ENCODE peak calls at places on chromosomes 12 and 14, in four cellular contexts. Y is colonic mucosa, B is Panc1, W is RWPE2. U is an unnamed sample.
A peak's percentile ranks its signal among the peaks of the same experiment; 100 is the strongest.

GRCh38 chr12:2876431-2877046 is 435 bp downstream of the FOXM1 start:
- DNase-seq in W (no peak), Y (no peak), B (no peak), U (no peak)

GRCh38 chr12:58815235-58815634 is 105.1 kb downstream of the LRIG3 start:
- DNase-seq in B (no peak), W (no peak), Y (no peak), U (no peak)

GRCh38 chr12:42730286-42730685 is 140.7 kb upstream of the PRICKLE1 start:
- DNase-seq in B (no peak), Y (no peak), W (no peak), U (no peak)

GRCh38 chr12:3225154-3225795 is 148.1 kb downstream of the TSPAN9 start:
- DNase-seq in W (peak; percentile 71), Y (no peak), B (no peak), U (no peak)

GRCh38 chr12:26963413-26963812 is 25.1 kb downstream of the FGFR1OP2 start:
- DNase-seq in W (no peak), Y (no peak), B (no peak), U (no peak)

GRCh38 chr12:46965137-46965536 is 114.3 kb upstream of the PCED1B start:
- DNase-seq in W (no peak), B (no peak), Y (no peak), U (no peak)

GRCh38 chr12:97924122-97924521 is 461.5 kb downstream of the RMST start:
- DNase-seq in Y (no peak), W (no peak), B (no peak), U (no peak)

GRCh38 chr14:21300892-21301291 is 21.0 kb downstream of the RPGRIP1 start:
- DNase-seq in Y (no peak), B (no peak), W (no peak), U (peak; percentile 66)

GRCh38 chr12:109605599-109606228 is 32.1 kb downstream of the MVK start:
- DNase-seq in B (no peak), Y (no peak), W (no peak), U (no peak)

GRCh38 chr12:22974865-22975264 is 349.9 kb downstream of the ETNK1 start:
- DNase-seq in B (no peak), Y (no peak), W (no peak), U (no peak)

GRCh38 chr14:89422181-89422951 is 5.3 kb upstream of the FOXN3 start:
- DNase-seq in W (no peak), Y (peak; percentile 84), B (no peak), U (no peak)

GRCh38 chr12:105109465-105110212 is 2.1 kb downstream of the WASHC4 start:
- DNase-seq in W (no peak), Y (no peak), B (no peak), U (peak; percentile 66)

GRCh38 chr14:90288646-90289355 is 32.4 kb downstream of the PSMC1 start:
- DNase-seq in W (no peak), Y (no peak), B (no peak), U (no peak)

DNA sequence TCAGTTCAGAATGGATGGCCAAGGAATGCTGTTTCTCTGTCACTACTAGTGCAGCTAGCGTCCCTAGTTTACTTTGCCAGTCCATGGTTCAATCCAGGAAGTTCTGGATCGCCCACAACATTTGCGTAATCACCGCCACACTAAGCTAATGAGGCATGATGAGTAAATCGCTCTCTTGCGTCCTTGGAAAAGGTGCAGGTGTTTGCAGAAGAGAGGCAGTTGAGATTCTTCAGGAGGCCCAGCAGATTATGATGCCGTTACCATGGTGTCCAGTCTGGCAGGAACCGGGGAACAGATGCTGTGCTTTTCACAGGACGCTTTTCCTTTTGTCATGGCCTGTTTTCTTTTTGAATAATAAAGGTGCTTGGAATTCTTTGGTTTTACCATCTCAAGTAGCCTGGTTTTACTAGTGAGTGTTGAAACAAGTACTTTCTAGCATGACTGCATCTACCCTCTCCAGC is 9.0 kb downstream of the TPH2 start:
- DNase-seq in W (no peak), B (no peak), Y (no peak), U (no peak)
- TF ChIP-seq CTCF in W (no peak), B (no peak), Y (no peak), U (no peak)

GRCh38 chr12:124497039-124497438 is 70.4 kb downstream of the NCOR2 start:
- DNase-seq in B (no peak), Y (no peak), W (no peak), U (no peak)
- H3K4me1 ChIP-seq in B (peaks cover 67% of the 10 kb centered on the region), Y (peaks cover 7% of the 10 kb centered on the region), W (peaks cover 45% of the 10 kb centered on the region), U (peaks cover 30% of the 10 kb centered on the region)

GRCh38 chr12:53383258-53383657 is 3.3 kb downstream of the SP1 start:
- DNase-seq in B (no peak), W (no peak), Y (no peak), U (no peak)

GRCh38 chr12:53380104-53380796 is at the start of gene SP1:
- DNase-seq in Y (peak; percentile 92), B (no peak), W (peak; percentile 89), U (peak; percentile 99)

GRCh38 chr12:53380797-53381738 is 1.1 kb downstream of the SP1 start:
- DNase-seq in B (no peak), W (no peak), Y (no peak), U (peak; percentile 52)

GRCh38 chr12:53379389-53380103 is 430 bp upstream of the SP1 start:
- DNase-seq in Y (peak; percentile 100), W (peak; percentile 98), B (peak; percentile 100), U (peak; percentile 99)

GRCh38 chr12:53381739-53382630 is 2.0 kb downstream of the SP1 start:
- DNase-seq in W (peak; percentile 77), Y (peak; percentile 68), B (no peak), U (peak; percentile 54)
- TF ChIP-seq CTCF in W (peak; percentile 68), Y (peak; percentile 37), B (no peak), U (no peak)

GRCh38 chr12:79537675-79538074 is 153.1 kb downstream of the PAWR start:
- DNase-seq in W (no peak), B (no peak), Y (no peak), U (no peak)
- H3K4me1 ChIP-seq in W (no peaks in the 10 kb centered on the region), B (no peaks in the 10 kb centered on the region), Y (no peaks in the 10 kb centered on the region), U (no peaks in the 10 kb centered on the region)

GRCh38 chr12:56657416-56658379 is 11.9 kb upstream of the ATP5F1B start:
- DNase-seq in Y (no peak), B (no peak), W (no peak), U (no peak)
- TF ChIP-seq CTCF in Y (no peak), B (no peak), W (no peak), U (no peak)

GRCh38 chr14:82766128-82766527 is 1232.5 kb upstream of the SEL1L start:
- DNase-seq in B (no peak), Y (no peak), W (no peak), U (no peak)
- H3K4me1 ChIP-seq in B (no peaks in the 10 kb centered on the region), Y (no peaks in the 10 kb centered on the region), W (no peaks in the 10 kb centered on the region), U (no peaks in the 10 kb centered on the region)

GRCh38 chr12:41269056-41269455 is 80.9 kb downstream of the PDZRN4 start:
- DNase-seq in B (no peak), W (no peak), Y (no peak), U (no peak)

DNA sequence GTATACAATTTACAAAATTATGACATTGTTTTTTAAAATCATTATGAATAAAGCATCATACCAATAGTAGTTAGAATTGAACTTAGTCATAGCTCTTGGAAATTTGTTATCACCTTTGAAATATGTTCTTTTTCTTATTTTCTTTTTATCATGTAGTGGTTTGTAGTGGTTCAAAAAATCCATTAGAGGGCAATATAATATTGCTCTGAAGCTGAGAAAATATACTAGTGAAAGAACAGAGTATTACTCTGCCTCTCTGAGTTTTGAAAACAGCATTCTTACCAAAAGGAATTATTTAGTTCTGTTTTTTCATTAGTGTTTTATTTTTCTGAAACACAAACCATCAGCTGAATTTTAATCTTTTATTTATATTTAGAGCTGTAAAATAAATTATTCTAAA is 76.2 kb downstream of the PDZRN4 start:
- DNase-seq in Y (no peak), W (no peak), B (no peak), U (no peak)
- TF ChIP-seq CTCF in Y (no peak), W (peak; percentile 72), B (peak; percentile 32), U (peak; percentile 6)

GRCh38 chr14:92492261-92492660 is 21.3 kb upstream of the RIN3 start:
- DNase-seq in Y (peak; percentile 18), W (peak; percentile 19), B (no peak), U (no peak)

GRCh38 chr14:92493024-92493423 is 20.6 kb upstream of the RIN3 start:
- DNase-seq in Y (peak; percentile 9), B (no peak), W (peak; percentile 38), U (no peak)

GRCh38 chr14:92489394-92490238 is 24.0 kb upstream of the RIN3 start:
- DNase-seq in B (no peak), W (peak; percentile 35), Y (peak; percentile 16), U (no peak)

GRCh38 chr14:92491782-92492181 is 21.8 kb upstream of the RIN3 start:
- DNase-seq in W (peak; percentile 45), B (no peak), Y (peak; percentile 15), U (no peak)

GRCh38 chr14:92490239-92490959 is 23.2 kb upstream of the RIN3 start:
- DNase-seq in W (peak; percentile 49), Y (peak; percentile 10), B (no peak), U (no peak)
- H3K4me1 ChIP-seq in W (no peaks in the 10 kb centered on the region), Y (no peaks in the 10 kb centered on the region), B (no peaks in the 10 kb centered on the region), U (no peaks in the 10 kb centered on the region)